ENCODE peak calls at places on chromosomes 3 and 15, in seven cellular contexts. I is stimulated activated CD8-positive, alpha-beta memory T cell treated with anti-CD3 and anti-CD28 coated beads, Interleukin-15, amount 100 ng/mL, for 1 hour; O is CD8-positive, alpha-beta memory T cell; N is HTR-8/SVneo; F is MM.1S; R is posterior cingulate gyrus; A is germinal center. E is an unnamed sample.

GRCh38 chr3:162391301-162391700 is 894.7 kb downstream of the OTOL1 start:
- DNase-seq in I (no peak), O (no peak), N (peak), F (no peak), R (no peak), A (no peak), E (peak)

GRCh38 chr15:100601628-100602063 is 338 bp downstream of the LINS1 start:
- DNase-seq in I (no peak), O (no peak), N (no peak), F (peak), R (no peak), A (no peak), E (no peak)

GRCh38 chr3:62888180-62888579 is 13.0 kb upstream of the CADPS start:
- DNase-seq in I (no peak), O (no peak), N (no peak), F (no peak), R (no peak), A (no peak), E (no peak)

GRCh38 chr15:70308011-70308761 is 210.5 kb upstream of the TLE3 start:
- DNase-seq in I (no peak), O (peak), N (no peak), F (no peak), R (no peak), A (peak), E (no peak)

GRCh38 chr15:66931768-66932633 is 133.4 kb upstream of the SMAD3 start:
- DNase-seq in I (no peak), O (no peak), N (peak), F (no peak), R (no peak), A (no peak), E (peak)

GRCh38 chr15:90812881-90813280 is 55.5 kb upstream of the FURIN start:
- DNase-seq in I (no peak), O (no peak), N (no peak), F (no peak), R (no peak), A (no peak), E (no peak)

GRCh38 chr3:188345223-188345622 is 191.3 kb downstream of the LPP start:
- DNase-seq in I (no peak), O (no peak), N (peak), F (no peak), R (no peak), A (no peak), E (peak)

GRCh38 chr15:87877114-87877810 is 379.3 kb downstream of the NTRK3 start:
- DNase-seq in I (no peak), O (no peak), N (peak), F (no peak), R (no peak), A (no peak), E (peak)

GRCh38 chr3:197256836-197257444 is 41.5 kb downstream of the DLG1 start:
- DNase-seq in I (peak), O (no peak), N (peak), F (peak), R (no peak), A (peak), E (peak)

GRCh38 chr3:110533089-110533488 is 538.5 kb upstream of the NECTIN3 start:
- DNase-seq in I (no peak), O (no peak), N (no peak), F (no peak), R (no peak), A (no peak), E (peak)

GRCh38 chr3:38717603-38718240 is 68.2 kb upstream of the SCN5A start:
- DNase-seq in I (no peak), O (no peak), N (no peak), F (no peak), R (peak), A (no peak), E (no peak)

GRCh38 chr3:42526616-42527367 is 24.3 kb downstream of the VIPR1 start:
- DNase-seq in I (no peak), O (peak), N (no peak), F (no peak), R (no peak), A (no peak), E (no peak)

GRCh38 chr15:64134322-64134829 is 17.2 kb upstream of the SNX22 start:
- DNase-seq in I (no peak), O (no peak), N (no peak), F (no peak), R (peak), A (no peak), E (peak)

GRCh38 chr3:38646630-38647029 is 2.9 kb downstream of the SCN5A start:
- DNase-seq in I (no peak), O (no peak), N (no peak), F (peak), R (no peak), A (peak), E (peak)